ENCODE peak calls at places on chromosomes 12 and 14, in five cellular contexts. Z is GOT3, P is fibroblast of the conjunctiva, O is CD14-positive monocyte, T is LHCN-M2. F is an unnamed sample.

GRCh38 chr12:74945771-74946198 is 263.9 kb downstream of the KCNC2 start:
- DNase-seq in Z (no peak), P (no peak), O (no peak), T (no peak), F (no peak)

GRCh38 chr12:53532026-53532425 is 24.7 kb upstream of the NPFF start:
- DNase-seq in Z (no peak), P (no peak), O (no peak), T (no peak), F (no peak)

GRCh38 chr12:563250-563781 is 99.9 kb downstream of the NINJ2 start:
- DNase-seq in Z (no peak), P (no peak), O (no peak), T (no peak), F (no peak)

GRCh38 chr12:12582895-12583303 is 20.2 kb upstream of the DUSP16 start:
- DNase-seq in Z (no peak), P (no peak), O (no peak), T (no peak), F (no peak)

GRCh38 chr14:88707088-88707487 is 85.7 kb downstream of the EML5 start:
- DNase-seq in Z (no peak), P (no peak), O (no peak), T (no peak), F (no peak)

GRCh38 chr14:92846162-92846897 is 52.2 kb downstream of the GOLGA5 start:
- DNase-seq in Z (no peak), P (no peak), O (peak), T (peak), F (no peak)

GRCh38 chr14:91774138-91775096 is 42.5 kb upstream of the CATSPERB start:
- DNase-seq in Z (no peak), P (no peak), O (no peak), T (no peak), F (no peak)

GRCh38 chr14:72369106-72369505 is 436.9 kb downstream of the RGS6 start:
- DNase-seq in Z (no peak), P (no peak), O (no peak), T (no peak), F (no peak)

GRCh38 chr14:36383674-36384421 is 63.4 kb upstream of the MBIP start:
- DNase-seq in Z (no peak), P (no peak), O (no peak), T (no peak), F (no peak)

GRCh38 chr14:37546621-37547447 is 48.2 kb downstream of the FOXA1 start:
- DNase-seq in Z (no peak), P (no peak), O (no peak), T (peak), F (no peak)

GRCh38 chr12:46383654-46384450 is 11.3 kb upstream of the SLC38A2 start:
- DNase-seq in Z (peak), P (peak), O (peak), T (peak), F (peak)

GRCh38 chr14:69606816-69607215 is 4.6 kb upstream of the SUSD6 start:
- DNase-seq in Z (no peak), P (no peak), O (no peak), T (no peak), F (no peak)

GRCh38 chr12:75571204-75571603 is 59.8 kb upstream of the KRR1 start:
- DNase-seq in Z (no peak), P (no peak), O (no peak), T (no peak), F (no peak)

GRCh38 chr14:64612021-64612380 is 62.2 kb downstream of the PPP1R36 start:
- DNase-seq in Z (no peak), P (no peak), O (no peak), T (peak), F (no peak)

GRCh38 chr12:31589582-31589895 is 1.4 kb downstream of the DENND5B start:
- DNase-seq in Z (no peak), P (no peak), O (no peak), T (no peak), F (no peak)